ENCODE peak calls at places on chromosomes 1 and 21, in nine cellular contexts. One of them, this sample, is unnamed.

GRCh38 chr1:74611887-74612286 is 61.7 kb downstream of the ERICH3 start:
- DNase-seq in CD8-positive, alpha-beta memory T cell: no peak
- DNase-seq in heart left ventricle: no peak
- DNase-seq in dorsolateral prefrontal cortex: no peak
- DNase-seq in CD8-positive, alpha-beta T cell: no peak
- DNase-seq in coronary artery: no peak
- DNase-seq in endothelial cell of umbilical vein: no peak
- DNase-seq in GM23338: no peak
- DNase-seq in ovary: no peak
- DNase-seq in this sample: no peak

GRCh38 chr1:63261736-63262142 is 60.6 kb upstream of the FOXD3 start:
- DNase-seq in GM23338: no peak
- DNase-seq in CD8-positive, alpha-beta T cell: no peak
- DNase-seq in heart left ventricle: peak
- DNase-seq in CD8-positive, alpha-beta memory T cell: no peak
- DNase-seq in ovary: no peak
- DNase-seq in endothelial cell of umbilical vein: no peak
- DNase-seq in dorsolateral prefrontal cortex: no peak
- DNase-seq in coronary artery: no peak
- DNase-seq in this sample: no peak

GRCh38 chr1:68173283-68174172 is 58.8 kb downstream of the WLS start:
- DNase-seq in ovary: no peak
- DNase-seq in dorsolateral prefrontal cortex: no peak
- DNase-seq in heart left ventricle: no peak
- DNase-seq in CD8-positive, alpha-beta T cell: no peak
- DNase-seq in coronary artery: no peak
- DNase-seq in CD8-positive, alpha-beta memory T cell: no peak
- DNase-seq in endothelial cell of umbilical vein: peak
- DNase-seq in GM23338: no peak
- DNase-seq in this sample: no peak

GRCh38 chr1:241624925-241625324 is 15.2 kb downstream of the CHML start:
- DNase-seq in CD8-positive, alpha-beta memory T cell: no peak
- DNase-seq in dorsolateral prefrontal cortex: no peak
- DNase-seq in CD8-positive, alpha-beta T cell: no peak
- DNase-seq in coronary artery: no peak
- DNase-seq in ovary: no peak
- DNase-seq in heart left ventricle: no peak
- DNase-seq in endothelial cell of umbilical vein: no peak
- DNase-seq in GM23338: no peak
- DNase-seq in this sample: no peak

GRCh38 chr1:60978421-60979357 is 103.7 kb upstream of the NFIA start:
- DNase-seq in dorsolateral prefrontal cortex: no peak
- DNase-seq in ovary: no peak
- DNase-seq in coronary artery: no peak
- DNase-seq in GM23338: peak
- DNase-seq in endothelial cell of umbilical vein: peak
- DNase-seq in heart left ventricle: no peak
- DNase-seq in CD8-positive, alpha-beta memory T cell: peak
- DNase-seq in CD8-positive, alpha-beta T cell: peak
- DNase-seq in this sample: peak

GRCh38 chr1:157993179-157994080 is at the start of gene KIRREL1:
- DNase-seq in CD8-positive, alpha-beta T cell: no peak
- DNase-seq in endothelial cell of umbilical vein: peak
- DNase-seq in dorsolateral prefrontal cortex: no peak
- DNase-seq in GM23338: peak
- DNase-seq in ovary: peak
- DNase-seq in coronary artery: peak
- DNase-seq in heart left ventricle: peak
- DNase-seq in CD8-positive, alpha-beta memory T cell: no peak
- DNase-seq in this sample: no peak

GRCh38 chr1:54335396-54336056 is 70.7 kb downstream of the SSBP3 start:
- DNase-seq in dorsolateral prefrontal cortex: no peak
- DNase-seq in GM23338: no peak
- DNase-seq in endothelial cell of umbilical vein: peak
- DNase-seq in coronary artery: peak
- DNase-seq in CD8-positive, alpha-beta T cell: no peak
- DNase-seq in heart left ventricle: peak
- DNase-seq in ovary: peak
- DNase-seq in CD8-positive, alpha-beta memory T cell: no peak
- DNase-seq in this sample: no peak

GRCh38 chr21:14080764-14081096 is 130.0 kb downstream of the LIPI start:
- DNase-seq in CD8-positive, alpha-beta T cell: no peak
- DNase-seq in heart left ventricle: no peak
- DNase-seq in dorsolateral prefrontal cortex: no peak
- DNase-seq in CD8-positive, alpha-beta memory T cell: no peak
- DNase-seq in ovary: no peak
- DNase-seq in GM23338: no peak
- DNase-seq in endothelial cell of umbilical vein: no peak
- DNase-seq in coronary artery: no peak
- DNase-seq in this sample: no peak

GRCh38 chr1:193944454-193944853 is 758.0 kb upstream of the B3GALT2 start:
- DNase-seq in heart left ventricle: no peak
- DNase-seq in GM23338: no peak
- DNase-seq in endothelial cell of umbilical vein: no peak
- DNase-seq in CD8-positive, alpha-beta T cell: no peak
- DNase-seq in CD8-positive, alpha-beta memory T cell: no peak
- DNase-seq in ovary: no peak
- DNase-seq in coronary artery: no peak
- DNase-seq in dorsolateral prefrontal cortex: no peak
- DNase-seq in this sample: no peak

DNA sequence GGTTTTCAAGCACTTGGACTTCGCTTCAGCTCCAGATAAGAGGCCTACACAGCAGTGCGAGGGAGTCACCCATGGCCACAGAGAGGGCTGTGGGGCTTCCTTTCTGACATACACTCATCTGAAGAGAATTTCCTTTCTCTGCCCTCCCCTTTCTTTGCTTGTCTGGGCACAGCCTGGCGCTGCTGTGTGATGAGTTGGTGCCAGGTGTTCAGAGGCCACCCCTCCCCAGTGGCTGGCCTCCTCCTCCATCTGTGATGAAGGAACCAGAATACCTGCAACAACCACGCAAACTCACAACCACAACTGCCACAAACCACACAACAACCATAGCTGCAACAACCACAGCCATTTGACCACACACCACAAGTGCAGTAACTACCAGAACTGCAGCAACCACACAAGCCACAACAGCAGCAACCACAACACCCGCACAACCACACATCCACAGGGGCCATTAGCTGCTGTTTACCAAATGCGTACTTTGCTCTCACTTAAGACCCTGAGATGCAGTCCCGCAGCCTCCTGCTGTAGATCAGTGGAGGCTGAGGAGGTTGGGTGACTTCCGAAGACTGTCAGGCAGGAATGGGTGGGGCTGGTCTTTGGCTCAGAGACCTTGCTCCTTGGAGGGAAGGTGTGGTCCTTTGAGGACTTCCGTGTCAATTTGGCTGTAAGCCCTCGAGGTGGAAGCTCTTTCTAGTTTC is 71.1 kb downstream of the IER5 start:
- DNase-seq in CD8-positive, alpha-beta T cell: peak
- DNase-seq in CD8-positive, alpha-beta memory T cell: peak
- DNase-seq in heart left ventricle: no peak
- DNase-seq in coronary artery: no peak
- DNase-seq in endothelial cell of umbilical vein: peak
- DNase-seq in GM23338: no peak
- DNase-seq in dorsolateral prefrontal cortex: no peak
- DNase-seq in ovary: no peak
- DNase-seq in this sample: no peak
- H3K27ac ChIP-seq in CD8-positive, alpha-beta T cell: no peak
- H3K27ac ChIP-seq in CD8-positive, alpha-beta memory T cell: no peak
- H3K27ac ChIP-seq in heart left ventricle: no peak
- H3K27ac ChIP-seq in coronary artery: no peak
- H3K27ac ChIP-seq in endothelial cell of umbilical vein: no peak
- H3K27ac ChIP-seq in GM23338: no peak
- H3K27ac ChIP-seq in dorsolateral prefrontal cortex: no peak
- H3K27ac ChIP-seq in ovary: no peak
- H3K27ac ChIP-seq in this sample: no peak

DNA sequence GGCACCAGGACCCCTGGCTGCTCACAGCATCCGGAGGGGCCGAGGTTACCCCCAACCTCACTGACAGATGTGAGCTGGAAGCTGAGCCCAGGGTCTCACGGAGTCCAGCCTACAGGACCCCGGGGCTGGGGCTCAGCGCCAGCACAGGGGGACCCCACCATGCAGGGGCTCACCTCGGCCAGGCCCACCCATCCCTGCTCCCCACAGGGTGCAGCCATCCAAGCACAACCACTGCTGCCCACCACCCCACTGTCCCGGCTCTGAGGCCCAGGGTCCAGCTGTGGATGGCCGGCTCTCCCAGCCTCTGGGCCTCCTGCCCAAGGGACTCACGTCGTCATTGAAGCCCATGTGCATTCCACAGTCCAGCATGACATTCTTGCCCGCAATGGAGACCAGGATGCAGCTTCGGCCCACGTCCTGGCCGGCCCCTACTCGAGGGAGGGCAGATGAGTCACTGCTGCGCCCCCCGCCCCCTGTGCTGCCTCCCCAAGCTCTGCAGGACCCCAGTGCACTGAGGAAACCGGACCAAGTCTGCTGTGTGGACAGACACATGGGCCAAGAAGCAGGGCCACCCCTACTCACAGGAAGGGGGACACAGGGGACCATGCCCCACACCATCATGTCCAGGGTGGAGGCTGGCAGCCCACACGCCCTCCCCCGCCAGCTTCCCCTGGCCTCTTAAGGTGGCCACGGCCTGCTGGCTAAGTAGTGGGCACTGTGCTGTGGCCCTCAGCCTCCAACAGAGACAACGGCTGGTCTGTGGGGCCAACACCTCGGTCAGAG is 3.6 kb downstream of the INTS11 start:
- DNase-seq in CD8-positive, alpha-beta T cell: no peak
- DNase-seq in coronary artery: no peak
- DNase-seq in ovary: no peak
- DNase-seq in CD8-positive, alpha-beta memory T cell: no peak
- DNase-seq in heart left ventricle: no peak
- DNase-seq in dorsolateral prefrontal cortex: no peak
- DNase-seq in endothelial cell of umbilical vein: no peak
- DNase-seq in GM23338: no peak
- DNase-seq in this sample: no peak
- H3K27ac ChIP-seq in CD8-positive, alpha-beta T cell: no peak
- H3K27ac ChIP-seq in coronary artery: peak
- H3K27ac ChIP-seq in ovary: peak
- H3K27ac ChIP-seq in CD8-positive, alpha-beta memory T cell: no peak
- H3K27ac ChIP-seq in heart left ventricle: no peak
- H3K27ac ChIP-seq in dorsolateral prefrontal cortex: no peak
- H3K27ac ChIP-seq in endothelial cell of umbilical vein: no peak
- H3K27ac ChIP-seq in GM23338: no peak
- H3K27ac ChIP-seq in this sample: no peak

GRCh38 chr1:10210841-10211804 is 753 bp downstream of the KIF1B start:
- DNase-seq in coronary artery: peak
- DNase-seq in ovary: peak
- DNase-seq in GM23338: peak
- DNase-seq in dorsolateral prefrontal cortex: peak
- DNase-seq in heart left ventricle: peak
- DNase-seq in CD8-positive, alpha-beta memory T cell: peak
- DNase-seq in CD8-positive, alpha-beta T cell: peak
- DNase-seq in endothelial cell of umbilical vein: peak
- DNase-seq in this sample: peak
- H3K27ac ChIP-seq in coronary artery: peak
- H3K27ac ChIP-seq in ovary: peak
- H3K27ac ChIP-seq in GM23338: peak
- H3K27ac ChIP-seq in dorsolateral prefrontal cortex: peak
- H3K27ac ChIP-seq in heart left ventricle: peak
- H3K27ac ChIP-seq in CD8-positive, alpha-beta memory T cell: peak
- H3K27ac ChIP-seq in CD8-positive, alpha-beta T cell: no peak
- H3K27ac ChIP-seq in endothelial cell of umbilical vein: peak
- H3K27ac ChIP-seq in this sample: peak

GRCh38 chr1:119791377-119791776 is 19.9 kb downstream of the REG4 start:
- DNase-seq in coronary artery: no peak
- DNase-seq in CD8-positive, alpha-beta T cell: no peak
- DNase-seq in ovary: no peak
- DNase-seq in CD8-positive, alpha-beta memory T cell: no peak
- DNase-seq in endothelial cell of umbilical vein: no peak
- DNase-seq in heart left ventricle: no peak
- DNase-seq in GM23338: peak
- DNase-seq in dorsolateral prefrontal cortex: no peak
- DNase-seq in this sample: no peak

GRCh38 chr1:119794230-119794629 is 17.0 kb downstream of the REG4 start:
- DNase-seq in dorsolateral prefrontal cortex: no peak
- DNase-seq in endothelial cell of umbilical vein: no peak
- DNase-seq in heart left ventricle: no peak
- DNase-seq in ovary: no peak
- DNase-seq in CD8-positive, alpha-beta T cell: no peak
- DNase-seq in GM23338: no peak
- DNase-seq in coronary artery: no peak
- DNase-seq in CD8-positive, alpha-beta memory T cell: no peak
- DNase-seq in this sample: no peak

GRCh38 chr1:119787776-119788175 is 19.1 kb upstream of the HMGCS2 start:
- DNase-seq in coronary artery: no peak
- DNase-seq in endothelial cell of umbilical vein: no peak
- DNase-seq in CD8-positive, alpha-beta T cell: no peak
- DNase-seq in GM23338: no peak
- DNase-seq in ovary: no peak
- DNase-seq in dorsolateral prefrontal cortex: no peak
- DNase-seq in CD8-positive, alpha-beta memory T cell: no peak
- DNase-seq in heart left ventricle: no peak
- DNase-seq in this sample: no peak

GRCh38 chr1:119794856-119795255 is 16.4 kb downstream of the REG4 start:
- DNase-seq in coronary artery: no peak
- DNase-seq in ovary: no peak
- DNase-seq in endothelial cell of umbilical vein: no peak
- DNase-seq in CD8-positive, alpha-beta memory T cell: no peak
- DNase-seq in dorsolateral prefrontal cortex: no peak
- DNase-seq in heart left ventricle: no peak
- DNase-seq in GM23338: no peak
- DNase-seq in CD8-positive, alpha-beta T cell: no peak
- DNase-seq in this sample: no peak

DNA sequence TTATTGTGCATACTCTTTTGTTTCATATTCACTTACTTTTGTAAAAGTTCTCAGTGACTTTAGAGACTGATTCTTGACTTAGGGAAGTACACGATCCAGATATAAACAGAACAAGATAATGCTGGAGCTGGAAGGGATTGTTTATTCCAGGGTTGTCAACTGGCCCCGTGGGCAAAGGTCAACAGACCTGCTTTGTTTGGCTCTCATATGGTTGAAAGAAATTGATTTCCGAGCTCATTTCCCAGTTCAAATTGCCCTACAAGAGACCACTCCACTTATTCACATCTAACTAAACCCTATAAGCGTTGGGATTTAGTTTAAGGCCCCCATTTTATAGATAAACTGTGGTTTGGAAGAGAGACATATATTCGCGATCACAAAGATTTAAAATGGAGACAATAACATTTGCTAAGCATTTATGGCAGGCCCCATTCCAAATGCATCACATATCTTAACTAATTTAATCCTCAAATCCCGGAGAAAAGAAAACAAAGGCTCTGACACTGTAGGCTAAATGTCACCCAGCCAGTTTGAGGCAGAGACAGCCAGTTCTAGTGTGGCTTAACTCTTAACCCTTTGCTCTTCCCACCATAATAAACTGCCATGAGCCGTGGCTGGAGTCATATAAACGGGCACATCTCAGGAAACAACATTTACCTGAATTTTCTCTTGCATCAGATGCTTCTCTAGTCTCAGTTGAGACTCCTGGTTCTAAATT is 20.6 kb downstream of the REG4 start:
- DNase-seq in CD8-positive, alpha-beta memory T cell: no peak
- DNase-seq in coronary artery: no peak
- DNase-seq in heart left ventricle: no peak
- DNase-seq in GM23338: no peak
- DNase-seq in CD8-positive, alpha-beta T cell: no peak
- DNase-seq in dorsolateral prefrontal cortex: no peak
- DNase-seq in ovary: no peak
- DNase-seq in endothelial cell of umbilical vein: no peak
- DNase-seq in this sample: no peak
- H3K27ac ChIP-seq in CD8-positive, alpha-beta memory T cell: no peak
- H3K27ac ChIP-seq in coronary artery: no peak
- H3K27ac ChIP-seq in heart left ventricle: no peak
- H3K27ac ChIP-seq in GM23338: no peak
- H3K27ac ChIP-seq in CD8-positive, alpha-beta T cell: no peak
- H3K27ac ChIP-seq in dorsolateral prefrontal cortex: no peak
- H3K27ac ChIP-seq in ovary: no peak
- H3K27ac ChIP-seq in endothelial cell of umbilical vein: no peak
- H3K27ac ChIP-seq in this sample: no peak

This sample was measured in K562.